ENCODE peak calls at places on chromosomes 13 and 19, in four cellular contexts. I is GF-D8; J is Jurkat, Clone E6-1; N is stimulated activated CD4-positive, alpha-beta T cell treated with anti-CD3 and anti-CD28 coated beads, Interleukin-15, amount 100 ng/mL, for 1 hour. B is an unnamed sample.

GRCh38 chr19:34485831-34486230 is 4.3 kb downstream of the WTIP start:
- DNase-seq in I (no peak), J (no peak), N (no peak), B (no peak)

GRCh38 chr13:91659583-91660415 is 261.4 kb downstream of the GPC5 start:
- DNase-seq in I (no peak), J (no peak), N (no peak), B (no peak)

GRCh38 chr19:10389863-10390262 is 9.5 kb upstream of the TYK2 start:
- DNase-seq in I (no peak), J (no peak), N (no peak), B (no peak)

GRCh38 chr13:111060237-111060919 is 54.7 kb upstream of the ARHGEF7 start:
- DNase-seq in I (no peak), J (no peak), N (no peak), B (no peak)

GRCh38 chr13:28340272-28340793 is 154.6 kb downstream of the FLT1 start:
- DNase-seq in I (no peak), J (no peak), N (no peak), B (no peak)

GRCh38 chr19:32599736-32600157 is 18.8 kb downstream of the PDCD5 start:
- DNase-seq in I (no peak), J (peak), N (no peak), B (no peak)

GRCh38 chr13:43023244-43023931 is at the start of gene DNAJC15:
- DNase-seq in I (no peak), J (peak), N (peak), B (peak)

GRCh38 chr19:34135401-34135800 is 36.9 kb upstream of the LSM14A start:
- DNase-seq in I (no peak), J (no peak), N (no peak), B (no peak)

GRCh38 chr19:55398200-55398947 is 9.2 kb downstream of the UBE2S start:
- DNase-seq in I (no peak), J (no peak), N (no peak), B (no peak)

GRCh38 chr19:39497850-39498261 is 891 bp upstream of the DLL3 start:
- DNase-seq in I (peak), J (no peak), N (no peak), B (no peak)

GRCh38 chr19:44552324-44552723 is 22.8 kb upstream of the CEACAM20 start:
- DNase-seq in I (no peak), J (peak), N (no peak), B (no peak)

GRCh38 chr13:40271511-40271910 is 394.9 kb downstream of the FOXO1 start:
- DNase-seq in I (no peak), J (peak), N (no peak), B (no peak)

GRCh38 chr19:19205416-19206410 is 2.5 kb upstream of the NR2C2AP start:
- DNase-seq in I (no peak), J (no peak), N (no peak), B (no peak)

GRCh38 chr19:54218960-54219661 is 3.7 kb downstream of the LILRB3 start:
- DNase-seq in I (no peak), J (no peak), N (no peak), B (no peak)

GRCh38 chr19:1430201-1430621 is 8.0 kb upstream of the RPS15 start:
- DNase-seq in I (no peak), J (no peak), N (no peak), B (no peak)

GRCh38 chr19:40365613-40366401 is 17.3 kb downstream of the PLD3 start:
- DNase-seq in I (no peak), J (no peak), N (no peak), B (peak)

GRCh38 chr19:42360787-42361544 is 29.1 kb downstream of the CNFN start:
- DNase-seq in I (no peak), J (no peak), N (no peak), B (no peak)

GRCh38 chr19:2087621-2088100 is 8.5 kb downstream of the MOB3A start:
- DNase-seq in I (peak), J (peak), N (no peak), B (no peak)

GRCh38 chr19:14113762-14114414 is 3.7 kb downstream of the PRKACA start:
- DNase-seq in I (no peak), J (peak), N (no peak), B (no peak)

GRCh38 chr13:35468195-35468594 is 8.3 kb downstream of the MAB21L1 start:
- DNase-seq in I (no peak), J (no peak), N (no peak), B (no peak)

GRCh38 chr13:58434943-58435342 is 803.4 kb downstream of the PCDH17 start:
- DNase-seq in I (no peak), J (no peak), N (no peak), B (no peak)

GRCh38 chr19:6340493-6341201 is 7.2 kb upstream of the ACER1 start:
- DNase-seq in I (no peak), J (no peak), N (no peak), B (no peak)

GRCh38 chr13:101988140-101988539 is 413.7 kb downstream of the FGF14 start:
- DNase-seq in I (no peak), J (no peak), N (no peak), B (no peak)

GRCh38 chr19:50921391-50922315 is 10.5 kb upstream of the KLK4 start:
- DNase-seq in I (no peak), J (no peak), N (no peak), B (no peak)